ENCODE peak calls at places on chromosomes 12 and 14, in ten cellular contexts. N, Z, X, M, H, U, W, T, V and L are unnamed samples.

GRCh38 chr14:64091217-64091616 is 203.0 kb downstream of the ESR2 start:
- DNase-seq in N (no peak), M (no peak), Z (no peak), X (no peak), T (no peak), W (no peak), V (no peak), U (no peak), H (no peak), L (no peak)

GRCh38 chr12:93539821-93540220 is 32.7 kb upstream of the SOCS2 start:
- DNase-seq in N (no peak), T (no peak), W (no peak), H (no peak), X (no peak), V (no peak), U (no peak), Z (no peak), M (no peak), L (no peak)

GRCh38 chr12:111211910-111212757 is 156.8 kb downstream of the PHETA1 start:
- DNase-seq in M (no peak), Z (no peak), H (no peak), N (peak; percentile 64), V (no peak), T (no peak), W (no peak), X (no peak), U (no peak), L (no peak)

GRCh38 chr12:46402451-46402850 is 29.9 kb upstream of the SLC38A2 start:
- DNase-seq in W (no peak), X (peak; percentile 37), N (no peak), V (peak; percentile 56), Z (peak; percentile 81), M (no peak), T (peak; percentile 98), H (peak; percentile 78), U (no peak), L (no peak)

GRCh38 chr12:91309450-91309849 is 126.8 kb upstream of the DCN start:
- DNase-seq in H (no peak), Z (no peak), X (no peak), U (no peak), M (no peak), V (no peak), T (no peak), N (no peak), W (no peak), L (no peak)

GRCh38 chr12:58288191-58288590 is 346.8 kb downstream of the ATP23 start:
- DNase-seq in X (no peak), T (peak; percentile 74), M (no peak), U (no peak), Z (peak; percentile 67), N (no peak), H (no peak), W (no peak), V (no peak), L (no peak)

GRCh38 chr12:79737875-79738718 is 47.3 kb upstream of the PAWR start:
- DNase-seq in N (peak; percentile 62), H (no peak), V (peak; percentile 80), U (peak; percentile 4), M (peak; percentile 7), Z (peak; percentile 70), X (no peak), W (peak; percentile 42), T (peak; percentile 57), L (no peak)

GRCh38 chr12:29427964-29428363 is 47.0 kb upstream of the ERGIC2 start:
- DNase-seq in M (peak; percentile 1), H (no peak), X (no peak), V (no peak), W (no peak), Z (no peak), T (no peak), U (no peak), N (peak; percentile 31), L (no peak)

GRCh38 chr12:50242751-50243191 is 40.5 kb downstream of the LIMA1 start:
- DNase-seq in H (no peak), V (no peak), M (no peak), W (no peak), X (no peak), N (no peak), T (peak; percentile 91), U (no peak), Z (peak; percentile 83), L (no peak)

GRCh38 chr12:127929172-127929571 is 337.8 kb upstream of the TMEM132C start:
- DNase-seq in T (no peak), W (no peak), X (no peak), N (no peak), H (no peak), U (no peak), M (no peak), V (no peak), Z (no peak), L (no peak)

GRCh38 chr12:130137141-130138018 is 24.9 kb upstream of the FZD10 start:
- DNase-seq in T (no peak), M (no peak), U (no peak), H (no peak), N (no peak), W (no peak), Z (no peak), X (no peak), V (no peak), L (no peak)

GRCh38 chr12:44317651-44318126 is 481.8 kb downstream of the TMEM117 start:
- DNase-seq in X (no peak), N (peak; percentile 79), M (no peak), V (peak; percentile 7), T (peak; percentile 29), H (no peak), W (no peak), U (no peak), Z (peak; percentile 40), L (no peak)

GRCh38 chr12:88578821-88579518 is 1.3 kb downstream of the KITLG start:
- DNase-seq in Z (no peak), N (peak; percentile 86), U (no peak), M (no peak), H (no peak), T (no peak), W (no peak), V (peak; percentile 49), X (peak; percentile 11), L (peak; percentile 33)

GRCh38 chr12:124715121-124715990 is 147.9 kb upstream of the NCOR2 start:
- DNase-seq in T (peak; percentile 49), Z (peak; percentile 35), W (peak; percentile 49), V (no peak), U (no peak), X (no peak), H (no peak), M (no peak), N (no peak), L (no peak)

GRCh38 chr14:45838597-45838996 is 585.6 kb upstream of the MIS18BP1 start:
- DNase-seq in W (no peak), M (no peak), U (no peak), V (no peak), Z (no peak), T (no peak), H (no peak), X (no peak), N (peak; percentile 22), L (no peak)

GRCh38 chr12:114993202-114993601 is 309.2 kb upstream of the TBX3 start:
- DNase-seq in X (no peak), V (no peak), W (no peak), U (no peak), M (no peak), H (no peak), N (no peak), T (no peak), Z (peak; percentile 41), L (no peak)

GRCh38 chr14:104967414-104968152 is 10.6 kb downstream of the AHNAK2 start:
- DNase-seq in X (peak; percentile 63), W (peak; percentile 64), V (peak; percentile 87), U (no peak), M (no peak), H (peak; percentile 85), T (peak; percentile 40), N (peak; percentile 58), Z (no peak), L (peak; percentile 73)
- H3K4me1 ChIP-seq in X (peaks cover 7% of the 10 kb centered on the region), W (peaks cover 69% of the 10 kb centered on the region), V (peaks cover 62% of the 10 kb centered on the region), U (no peaks in the 10 kb centered on the region), M (no peaks in the 10 kb centered on the region), H (no peaks in the 10 kb centered on the region), T (peaks cover 22% of the 10 kb centered on the region), N (no peaks in the 10 kb centered on the region), Z (peaks cover 24% of the 10 kb centered on the region), L (peaks cover 33% of the 10 kb centered on the region)

GRCh38 chr12:59404109-59404650 is 191.6 kb upstream of the SLC16A7 start:
- DNase-seq in N (no peak), V (no peak), M (no peak), W (no peak), X (no peak), U (no peak), T (no peak), H (no peak), Z (no peak), L (no peak)
- H3K4me3 ChIP-seq in N (no peak overlapping the region), V (no peak overlapping the region), M (no peak overlapping the region), W (no peak overlapping the region), X (no peak overlapping the region), U (no peak overlapping the region), T (no peak overlapping the region), H (peak overlapping the region; percentile 54), Z (no peak overlapping the region), L (no peak overlapping the region)

GRCh38 chr14:60933920-60934655 is 46.8 kb downstream of the TRMT5 start:
- DNase-seq in M (no peak), W (no peak), N (peak; percentile 19), Z (no peak), H (no peak), U (no peak), X (no peak), V (no peak), T (no peak), L (no peak)

GRCh38 chr14:60931206-60931605 is 49.7 kb downstream of the TRMT5 start:
- DNase-seq in T (peak; percentile 30), V (no peak), M (no peak), Z (peak; percentile 24), W (no peak), N (no peak), H (no peak), U (no peak), X (peak; percentile 31), L (no peak)

DNA sequence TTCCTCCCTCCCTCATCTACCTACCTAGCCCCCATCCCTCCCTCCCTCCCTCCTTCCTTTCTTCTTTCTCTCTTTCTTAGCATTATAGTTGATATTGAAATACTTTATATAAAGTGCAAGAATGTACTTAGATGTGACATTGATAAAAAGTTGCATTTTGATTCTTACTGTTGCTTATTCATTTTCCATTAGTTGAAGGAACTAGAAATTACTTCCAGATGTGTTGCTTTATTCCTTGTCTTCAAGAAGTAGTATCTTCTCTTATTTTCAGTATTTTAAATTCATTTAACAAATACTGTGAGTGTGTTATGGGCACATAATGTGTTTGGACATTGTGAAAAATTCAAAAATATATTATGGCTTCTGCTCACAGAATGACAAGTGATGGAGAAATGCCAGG is 45.6 kb downstream of the TRMT5 start:
- DNase-seq in V (no peak), W (no peak), H (no peak), M (no peak), X (no peak), U (no peak), Z (no peak), N (no peak), T (no peak), L (no peak)
- H3K4me1 ChIP-seq in V (no peaks in the 10 kb centered on the region), W (peaks cover 9% of the 10 kb centered on the region), H (no peaks in the 10 kb centered on the region), M (no peaks in the 10 kb centered on the region), X (peaks cover 14% of the 10 kb centered on the region), U (no peaks in the 10 kb centered on the region), Z (peaks cover 2% of the 10 kb centered on the region), N (peaks cover 1% of the 10 kb centered on the region), T (no peaks in the 10 kb centered on the region), L (peaks cover 5% of the 10 kb centered on the region)

DNA sequence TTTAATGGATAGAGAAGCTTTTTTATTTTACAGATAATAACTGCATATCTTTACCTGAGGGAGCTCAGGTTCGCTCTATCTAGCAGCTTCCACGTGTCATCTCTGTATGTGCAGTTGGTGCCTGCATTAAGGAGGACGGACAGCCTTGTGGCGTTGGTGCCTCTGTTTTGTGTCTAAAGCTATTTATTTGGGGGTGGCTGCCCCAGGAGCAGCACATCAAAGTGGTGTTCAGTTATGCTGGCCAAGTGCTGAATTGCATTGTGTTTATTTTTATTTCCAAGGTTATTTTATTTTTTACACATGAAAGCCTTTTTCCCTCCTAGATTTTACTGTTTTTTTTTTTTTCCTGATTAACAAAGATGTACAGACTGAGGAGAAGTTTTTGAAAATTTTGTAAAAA is 59.7 kb downstream of the RASSF3 start:
- DNase-seq in X (no peak), M (peak; percentile 39), U (no peak), V (peak; percentile 41), Z (no peak), T (no peak), N (no peak), W (no peak), H (no peak), L (no peak)
- H3K4me3 ChIP-seq in X (no peak overlapping the region), M (peak overlapping the region; percentile 66), U (peak overlapping the region; percentile 57), V (no peak overlapping the region), Z (no peak overlapping the region), T (no peak overlapping the region), N (no peak overlapping the region), W (no peak overlapping the region), H (no peak overlapping the region), L (no peak overlapping the region)